ENCODE peak calls at places on chromosomes 16 and 17, in nine cellular contexts. E is lower lobe of right lung, A is neural crest cell, G is mucosa of descending colon, W is HFFc6, Y is cardiac muscle cell, I is heart left ventricle, T is Caco-2, D is tibial artery. S is an unnamed sample.

GRCh38 chr17:64148017-64148631 is 18.2 kb upstream of the ERN1 start:
- DNase-seq in E (no peak), T (no peak), D (no peak), W (no peak), I (no peak), A (no peak), Y (no peak), G (no peak), S (no peak)

GRCh38 chr17:52143536-52143935 is 15.0 kb downstream of the CA10 start:
- DNase-seq in I (no peak), D (no peak), W (no peak), A (no peak), Y (no peak), G (no peak), E (no peak), T (no peak), S (no peak)

GRCh38 chr16:68426355-68426652 is 22.0 kb downstream of the SMPD3 start:
- DNase-seq in Y (no peak), I (no peak), D (no peak), G (no peak), A (no peak), W (no peak), T (no peak), E (no peak), S (no peak)

GRCh38 chr17:79788989-79789942 is 7.6 kb downstream of the CBX8 start:
- DNase-seq in Y (peak), W (no peak), E (peak), T (no peak), G (no peak), A (no peak), D (no peak), I (no peak), S (no peak)

GRCh38 chr17:38405654-38406053 is 22.6 kb upstream of the ARHGAP23 start:
- DNase-seq in D (no peak), T (no peak), W (no peak), Y (no peak), E (no peak), G (no peak), I (no peak), A (no peak), S (no peak)

GRCh38 chr17:63442549-63443035 is 3.5 kb downstream of the CYB561 start:
- DNase-seq in W (no peak), A (no peak), I (no peak), T (peak), Y (peak), D (no peak), G (no peak), E (no peak), S (no peak)

GRCh38 chr16:8634991-8635736 is 13.7 kb downstream of the METTL22 start:
- DNase-seq in Y (peak), W (peak), A (peak), T (peak), E (no peak), I (no peak), D (no peak), G (peak), S (no peak)

GRCh38 chr16:53024045-53024444 is 28.7 kb downstream of the CHD9NB start:
- DNase-seq in D (no peak), W (no peak), Y (no peak), T (no peak), E (no peak), A (no peak), I (no peak), G (no peak), S (no peak)

GRCh38 chr17:1693339-1693738 is 8.7 kb upstream of the PRPF8 start:
- DNase-seq in I (no peak), G (no peak), A (no peak), D (no peak), T (no peak), E (no peak), W (peak), Y (no peak), S (no peak)

GRCh38 chr16:12225282-12225681 is 248.7 kb downstream of the SNX29 start:
- DNase-seq in Y (no peak), I (no peak), E (no peak), A (no peak), T (no peak), D (no peak), W (no peak), G (no peak), S (no peak)

GRCh38 chr16:16141141-16141540 is 82.2 kb downstream of the ABCC6 start:
- DNase-seq in I (no peak), G (no peak), Y (no peak), W (no peak), E (no peak), A (no peak), T (no peak), D (no peak), S (no peak)

GRCh38 chr16:50604065-50604418 is 55.8 kb downstream of the NKD1 start:
- DNase-seq in Y (no peak), D (no peak), A (no peak), T (no peak), G (no peak), W (no peak), I (no peak), E (no peak), S (no peak)

GRCh38 chr17:5198472-5198871 is 6.8 kb upstream of the ZNF594 start:
- DNase-seq in A (no peak), E (no peak), G (no peak), Y (no peak), D (no peak), I (no peak), T (no peak), W (no peak), S (no peak)

GRCh38 chr17:7178973-7179316 is 225 bp downstream of the ASGR1 start:
- DNase-seq in W (no peak), I (no peak), T (no peak), D (no peak), E (no peak), A (no peak), Y (no peak), G (no peak), S (no peak)

GRCh38 chr17:63455417-63455816 is 9.3 kb upstream of the CYB561 start:
- DNase-seq in T (no peak), D (no peak), W (no peak), Y (no peak), E (no peak), G (no peak), I (no peak), A (no peak), S (no peak)

GRCh38 chr17:31413871-31414589 is 22.6 kb downstream of the RAB11FIP4 start:
- DNase-seq in W (peak), T (no peak), I (no peak), A (no peak), G (no peak), Y (no peak), D (no peak), E (no peak), S (no peak)

GRCh38 chr17:81309859-81310839 is 15.0 kb upstream of the SLC38A10 start:
- DNase-seq in W (no peak), T (peak), E (no peak), Y (no peak), G (no peak), D (no peak), I (no peak), A (no peak), S (no peak)
- TF ChIP-seq CTCF in W (peak), T (no peak), E (no peak), Y (no peak), G (no peak), D (no peak), I (no peak), A (no peak), S (no peak)

DNA sequence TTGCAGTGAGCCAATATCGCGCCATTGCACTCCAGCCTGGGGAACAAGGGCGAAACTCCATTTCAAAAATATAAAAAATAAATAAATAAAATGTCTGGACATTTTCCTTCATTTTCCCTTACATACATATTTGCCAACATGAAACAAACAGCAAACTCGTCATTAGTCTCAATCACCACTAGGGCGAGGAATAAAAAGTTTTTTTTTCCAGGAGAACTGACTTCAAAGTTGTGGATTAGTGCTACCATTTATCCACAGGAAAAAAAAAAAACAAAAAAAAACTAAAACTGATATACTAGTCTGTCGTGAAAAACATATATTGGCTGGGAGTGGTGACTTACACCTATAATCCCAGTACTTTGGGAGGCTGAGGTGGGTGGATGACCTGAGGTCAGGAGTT is 77.0 kb upstream of the MTMR4 start:
- DNase-seq in D (no peak), E (no peak), G (no peak), A (no peak), I (no peak), W (no peak), Y (no peak), T (no peak), S (no peak)
- TF ChIP-seq CTCF in D (no peak), E (no peak), G (no peak), A (peak), I (no peak), W (peak), Y (no peak), T (no peak), S (no peak)

DNA sequence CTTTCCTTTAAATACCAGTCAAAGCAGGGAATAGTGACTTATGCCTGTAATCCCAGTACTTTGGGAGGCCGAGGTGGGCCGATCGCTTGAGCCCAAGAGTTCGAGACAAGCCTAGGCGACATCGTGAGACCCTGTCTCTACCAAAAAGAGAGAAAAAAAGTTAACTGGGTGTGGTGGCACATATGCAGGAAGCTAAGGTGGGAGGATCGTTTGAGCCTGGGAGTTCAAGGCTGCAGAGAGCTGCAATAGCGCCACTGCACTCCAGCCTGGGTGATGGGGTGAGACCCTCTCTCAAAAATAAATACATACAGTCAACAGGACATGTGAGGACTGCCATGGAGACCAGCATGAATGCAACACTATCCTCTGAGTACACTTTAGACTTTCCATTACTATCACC is 15.4 kb upstream of the ST6GALNAC2 start:
- DNase-seq in W (no peak), D (no peak), T (no peak), I (no peak), E (no peak), Y (no peak), A (no peak), G (no peak), S (no peak)
- TF ChIP-seq CTCF in W (no peak), D (no peak), T (no peak), I (no peak), E (no peak), Y (no peak), A (no peak), G (no peak), S (no peak)

GRCh38 chr17:67891481-67892119 is 66.3 kb downstream of the BPTF start:
- DNase-seq in D (no peak), G (peak), W (peak), A (no peak), I (no peak), T (peak), Y (peak), E (no peak), S (no peak)
- TF ChIP-seq CTCF in D (no peak), G (no peak), W (peak), A (peak), I (peak), T (peak), Y (peak), E (peak), S (no peak)

GRCh38 chr16:5027086-5027485 is 6.6 kb downstream of the NAGPA start:
- DNase-seq in W (no peak), A (no peak), G (no peak), I (no peak), D (no peak), T (no peak), E (no peak), Y (no peak), S (no peak)

GRCh38 chr16:5025171-5025632 is 8.5 kb downstream of the NAGPA start:
- DNase-seq in T (peak), G (peak), D (no peak), A (peak), Y (peak), I (no peak), E (no peak), W (no peak), S (no peak)

GRCh38 chr16:5022521-5022920 is 11.2 kb downstream of the NAGPA start:
- DNase-seq in D (no peak), I (no peak), T (no peak), W (no peak), G (no peak), Y (no peak), A (no peak), E (no peak), S (no peak)

GRCh38 chr16:5026664-5027063 is 7.1 kb downstream of the NAGPA start:
- DNase-seq in T (no peak), G (no peak), W (no peak), Y (no peak), I (no peak), D (no peak), A (no peak), E (no peak), S (no peak)

DNA sequence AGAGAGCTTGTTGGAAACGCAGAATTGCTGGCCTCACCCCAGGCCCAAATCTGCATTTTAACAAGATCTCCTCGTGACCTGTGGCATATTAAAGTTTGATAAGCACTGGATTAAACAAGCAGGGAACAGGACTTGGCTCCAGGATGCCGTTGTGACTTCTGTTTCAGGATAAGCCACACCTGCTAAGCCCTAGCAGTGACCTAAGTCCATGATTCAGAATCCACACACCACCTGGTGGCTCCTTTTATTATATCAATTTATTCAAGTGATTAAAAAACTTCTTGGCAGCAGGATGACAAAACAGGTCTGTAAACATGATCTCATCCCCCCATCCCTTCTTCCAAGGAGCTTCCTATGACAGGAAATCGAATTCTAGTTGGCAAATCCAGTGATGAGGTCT is 9.1 kb downstream of the NAGPA start:
- DNase-seq in A (no peak), D (no peak), Y (no peak), I (no peak), W (peak), G (peak), E (no peak), T (peak), S (no peak)
- TF ChIP-seq CTCF in A (peak), D (no peak), Y (no peak), I (peak), W (peak), G (peak), E (no peak), T (no peak), S (no peak)

DNA sequence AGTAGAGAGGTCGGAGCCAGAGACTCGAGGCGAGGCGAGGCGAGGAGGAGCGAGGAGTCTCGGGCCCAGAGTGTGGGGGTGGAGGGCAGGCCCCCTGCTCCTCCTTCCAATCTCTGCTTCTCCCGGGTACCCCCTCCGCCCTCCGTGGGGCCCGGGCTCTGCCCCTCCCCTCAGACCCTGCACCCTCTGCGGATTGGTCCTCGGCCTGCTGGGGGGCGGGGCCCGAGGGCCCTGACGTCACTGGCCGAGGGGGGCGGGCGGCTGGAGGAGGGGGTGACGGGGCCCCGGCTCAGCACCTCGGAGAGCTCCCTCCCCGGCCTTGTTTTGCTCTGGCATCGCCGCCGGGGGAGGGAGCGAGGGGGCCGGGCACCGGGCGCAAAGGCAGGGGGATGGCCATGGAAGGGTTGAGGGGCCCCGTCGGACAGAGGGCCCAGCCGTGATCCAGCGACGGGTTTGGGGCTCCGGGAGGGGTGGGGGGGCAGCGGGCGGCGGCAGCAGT is at the start of gene RUNDC3A:
- DNase-seq in G (peak), A (peak), Y (peak), D (peak), E (peak), I (peak), T (peak), W (peak), S (peak)
- TF ChIP-seq CTCF in G (no peak), A (no peak), Y (no peak), D (no peak), E (no peak), I (no peak), T (no peak), W (no peak), S (no peak)

DNA sequence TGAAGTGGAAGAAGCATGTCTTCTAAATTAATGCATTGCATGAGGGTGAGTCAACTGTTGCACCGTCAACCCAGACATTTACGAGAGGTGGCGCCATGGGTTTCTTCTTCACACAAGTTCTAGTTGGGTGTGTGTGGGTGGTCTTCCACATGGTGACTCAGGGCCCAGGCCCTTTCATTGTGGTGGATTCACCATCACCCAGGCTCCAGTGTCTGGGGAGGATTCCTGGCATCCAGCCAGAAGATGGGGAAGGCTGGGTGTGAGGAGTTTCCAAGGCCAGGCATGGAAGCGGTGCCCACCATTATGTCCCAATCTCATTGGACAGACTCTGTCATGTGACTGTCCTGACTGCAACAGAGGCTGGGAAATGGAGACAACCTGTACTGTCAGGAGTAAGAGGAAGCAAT is 21.4 kb upstream of the JPH3 start:
- DNase-seq in D (no peak), I (no peak), T (no peak), A (no peak), Y (no peak), G (no peak), W (peak), E (no peak), S (no peak)
- TF ChIP-seq CTCF in D (no peak), I (no peak), T (no peak), A (no peak), Y (peak), G (no peak), W (peak), E (no peak), S (no peak)